ENCODE peak calls at places on chromosomes 7 and 10, in six cellular contexts. E is A673; F is bronchial epithelial cell; L is CD4-positive, alpha-beta T cell; V is GM12865; T is AG09319. A is an unnamed sample.

GRCh38 chr7:106021211-106022067 is 58.4 kb downstream of the CDHR3 start:
- DNase-seq in T (no peak), V (no peak), L (no peak), E (peak), F (no peak), A (no peak)

GRCh38 chr7:26293569-26294308 is 2.1 kb downstream of the SNX10 start:
- DNase-seq in E (no peak), L (peak), F (no peak), T (no peak), V (peak), A (no peak)

GRCh38 chr10:10852464-10852863 is 165.2 kb upstream of the CELF2 start:
- DNase-seq in F (no peak), V (no peak), L (no peak), E (no peak), T (no peak), A (no peak)

GRCh38 chr10:96257944-96258343 is 13.4 kb downstream of the BLNK start:
- DNase-seq in L (no peak), F (no peak), T (no peak), V (peak), E (no peak), A (no peak)

GRCh38 chr7:70707823-70708243 is 424.1 kb upstream of the GALNT17 start:
- DNase-seq in V (no peak), T (no peak), F (no peak), L (no peak), E (no peak), A (no peak)

GRCh38 chr10:68261132-68261856 is 29.4 kb upstream of the ATOH7 start:
- DNase-seq in T (no peak), F (no peak), L (no peak), V (no peak), E (no peak), A (no peak)

GRCh38 chr10:79400567-79401004 is 44.8 kb downstream of the ZCCHC24 start:
- DNase-seq in E (peak), L (peak), V (peak), F (peak), T (no peak), A (peak)

GRCh38 chr10:62651341-62651740 is 153.2 kb upstream of the ADO start:
- DNase-seq in F (peak), V (no peak), L (no peak), T (no peak), E (no peak), A (no peak)

GRCh38 chr10:17049195-17049594 is 80.4 kb downstream of the CUBN start:
- DNase-seq in L (no peak), T (no peak), V (no peak), F (peak), E (no peak), A (no peak)

GRCh38 chr7:99928994-99929729 is at the start of gene GJC3:
- DNase-seq in E (peak), L (peak), T (no peak), V (peak), F (peak), A (peak)
- TF ChIP-seq CTCF in E (peak), L (no peak), T (peak), V (peak), F (peak), A (peak)

DNA sequence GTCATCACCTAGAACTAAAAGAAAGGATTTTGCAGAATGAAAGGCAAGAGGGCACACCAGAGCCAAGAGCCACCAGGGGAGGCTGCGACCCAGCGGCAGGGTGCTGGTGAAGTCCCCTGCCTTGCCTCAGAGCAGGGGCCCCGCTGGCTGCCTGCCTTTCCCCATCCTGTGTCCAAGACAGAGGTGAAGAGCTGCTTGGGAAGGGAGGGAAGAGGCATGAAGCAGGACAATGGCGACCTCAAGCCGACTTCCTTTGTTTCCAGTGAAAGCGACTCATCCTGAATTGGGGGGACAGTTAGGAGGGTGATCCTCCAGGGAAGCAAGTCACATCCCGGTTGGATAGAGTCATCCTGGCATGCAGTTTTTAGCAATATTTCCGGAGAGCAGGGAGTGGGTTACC is 255.5 kb upstream of the YAE1 start:
- DNase-seq in T (no peak), L (no peak), V (no peak), E (no peak), F (no peak), A (no peak)
- TF ChIP-seq CTCF in T (no peak), L (no peak), V (no peak), E (no peak), F (no peak), A (no peak)

GRCh38 chr10:103244663-103245271 is 920 bp upstream of the RPEL1 start:
- DNase-seq in L (peak), F (peak), T (peak), E (peak), V (peak), A (peak)

GRCh38 chr10:103241262-103242011 is 4.2 kb upstream of the RPEL1 start:
- DNase-seq in V (no peak), L (no peak), T (no peak), F (peak), E (peak), A (no peak)

DNA sequence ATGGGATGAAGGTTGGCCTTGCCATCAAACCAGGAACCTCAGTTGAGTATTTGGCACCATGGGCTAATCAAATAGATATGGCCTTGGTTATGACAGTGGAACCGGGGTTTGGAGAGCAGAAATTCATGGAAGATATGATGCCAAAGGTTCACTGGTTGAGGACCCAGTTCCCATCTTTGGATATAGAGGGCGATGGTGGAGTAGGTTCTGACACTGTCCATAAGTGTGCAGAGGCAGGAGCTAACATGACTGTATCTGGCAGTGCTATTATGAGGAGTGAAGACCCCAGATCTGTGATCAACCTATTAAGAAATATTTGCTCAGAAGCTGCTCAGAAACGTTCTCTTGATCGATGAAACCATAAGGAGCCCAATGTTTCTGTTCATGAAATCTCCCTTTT is 641 bp downstream of the RPEL1 start:
- DNase-seq in V (no peak), T (no peak), E (no peak), F (no peak), L (no peak), A (no peak)
- TF ChIP-seq CTCF in V (no peak), T (no peak), E (peak), F (no peak), L (no peak), A (no peak)

DNA sequence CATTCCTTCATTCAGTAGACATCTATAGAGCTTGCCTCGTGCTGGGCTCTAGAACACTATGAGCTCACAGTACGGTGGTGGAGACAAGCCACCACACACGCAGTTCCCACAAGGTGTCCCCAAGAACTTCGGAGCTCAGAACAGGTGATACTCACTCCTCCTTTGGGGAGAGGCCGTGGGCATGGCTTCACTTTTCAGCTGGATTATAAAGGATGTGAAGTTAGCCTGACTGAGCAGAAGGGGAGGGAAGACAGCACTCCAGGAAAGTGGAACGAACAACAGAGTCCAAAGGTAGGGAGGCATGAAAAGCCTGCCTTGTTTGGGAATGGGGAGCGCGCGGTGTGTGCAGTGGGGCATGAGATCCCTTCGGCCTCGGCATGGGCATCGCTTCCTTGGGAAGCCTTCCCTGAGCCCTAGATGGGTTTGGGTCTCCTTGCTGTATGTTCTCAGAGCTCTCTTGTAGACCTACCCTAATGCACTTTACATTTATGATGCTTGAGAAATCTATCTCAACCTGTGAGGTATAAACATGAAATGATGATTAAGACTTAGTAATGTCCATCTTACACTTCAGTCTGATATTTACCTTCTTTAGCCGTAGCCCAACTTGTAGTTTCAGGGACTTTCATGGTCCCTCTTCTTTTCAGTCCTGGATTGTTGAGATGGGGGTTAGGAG is 852 bp upstream of the OGA start:
- DNase-seq in T (no peak), F (peak), E (no peak), V (peak), L (no peak), A (peak)
- TF ChIP-seq CTCF in T (no peak), F (no peak), E (no peak), V (no peak), L (no peak), A (no peak)

GRCh38 chr10:78165172-78165571 is 131.5 kb downstream of the RPS24 start:
- DNase-seq in T (no peak), F (no peak), E (no peak), L (no peak), V (no peak), A (no peak)

GRCh38 chr10:78169214-78169613 is 135.6 kb downstream of the RPS24 start:
- DNase-seq in V (no peak), T (no peak), L (no peak), E (no peak), F (no peak), A (no peak)

GRCh38 chr10:78164687-78165086 is 131.0 kb downstream of the RPS24 start:
- DNase-seq in F (no peak), T (no peak), L (no peak), E (no peak), V (no peak), A (no peak)

GRCh38 chr10:78162867-78163266 is 129.2 kb downstream of the RPS24 start:
- DNase-seq in T (no peak), L (no peak), E (no peak), V (no peak), F (peak), A (no peak)

GRCh38 chr10:78165617-78166016 is 132.0 kb downstream of the RPS24 start:
- DNase-seq in E (no peak), F (no peak), V (no peak), L (no peak), T (no peak), A (peak)
- TF ChIP-seq CTCF in E (peak), F (peak), V (no peak), L (no peak), T (no peak), A (no peak)

GRCh38 chr7:107686816-107687387 is 26.3 kb downstream of the SLC26A4 start:
- DNase-seq in F (no peak), V (no peak), L (no peak), E (no peak), T (no peak), A (no peak)
- TF ChIP-seq CTCF in F (no peak), V (no peak), L (no peak), E (no peak), T (no peak), A (no peak)